ENCODE peak calls at places on chromosomes 6 and 20, in five cellular contexts. I is substantia nigra; V is activated CD4-positive, alpha-beta T cell treated with anti-CD3 and anti-CD28 coated beads for 4 hours; O is mesenteric fat pad; Y is stimulated activated naive B cell treated with anti-CD40 and anti-IgM and Interleukin-4, amounts not matched to agents 10 μg/mL and 1 μg/mL and 100 μg/mL, for 72 hours. B is an unnamed sample.

GRCh38 chr6:2940010-2940850 is 31.1 kb downstream of the SERPINB6 start:
- DNase-seq in I (no peak), V (peak; percentile 72), Y (peak; percentile 80), O (peak; percentile 62), B (no peak)

GRCh38 chr6:19303381-19303780 is 533.8 kb upstream of the ID4 start:
- DNase-seq in V (no peak), O (no peak), Y (no peak), I (no peak), B (no peak)

GRCh38 chr6:87909849-87910248 is 137.8 kb upstream of the SPACA1 start:
- DNase-seq in Y (no peak), V (no peak), I (no peak), O (no peak), B (no peak)

GRCh38 chr6:158911746-158912158 is 88.2 kb downstream of the RSPH3 start:
- DNase-seq in I (no peak), O (no peak), Y (peak; percentile 41), V (peak; percentile 27), B (no peak)

GRCh38 chr20:52761867-52762266 is 210.3 kb upstream of the TSHZ2 start:
- DNase-seq in O (no peak), V (no peak), I (no peak), Y (no peak), B (no peak)

GRCh38 chr20:6051505-6051904 is 2.4 kb downstream of the LRRN4 start:
- DNase-seq in V (no peak), Y (no peak), I (no peak), O (no peak), B (no peak)

GRCh38 chr20:32518593-32519366 is 66.4 kb downstream of the NOL4L start:
- DNase-seq in I (no peak), V (no peak), Y (no peak), O (no peak), B (peak; percentile 23)

GRCh38 chr20:56465997-56466396 is 2.4 kb upstream of the RTF2 start:
- DNase-seq in V (no peak), I (no peak), Y (peak; percentile 15), O (no peak), B (no peak)

GRCh38 chr6:166005846-166006592 is 161.6 kb downstream of the TBXT start:
- DNase-seq in Y (no peak), I (peak; percentile 52), V (no peak), O (no peak), B (no peak)

GRCh38 chr6:46170357-46171289 is at the start of gene ENPP5:
- DNase-seq in I (peak; percentile 94), O (peak; percentile 90), V (peak; percentile 59), Y (peak; percentile 61), B (peak; percentile 46)

GRCh38 chr6:122530440-122531046 is 58.9 kb upstream of the SERINC1 start:
- DNase-seq in O (no peak), I (peak; percentile 1), Y (peak; percentile 28), V (peak; percentile 25), B (no peak)

GRCh38 chr6:19052219-19052618 is 665.1 kb downstream of the RNF144B start:
- DNase-seq in Y (no peak), I (no peak), V (no peak), O (no peak), B (no peak)